ENCODE peak calls at places on chromosomes 12 and 14, in nine cellular contexts. R is transverse colon, S is ovary, N is A549, E is suprapubic skin, L is H1, X is stomach, O is SK-N-SH, G is K562. I is an unnamed sample.
A peak's percentile ranks its signal among the peaks of the same experiment; 100 is the strongest.

GRCh38 chr12:82055391-82055790 is 296.2 kb upstream of the PPFIA2 start:
- DNase-seq in R (no peak), S (no peak), N (no peak), E (no peak), L (no peak), X (no peak), O (no peak), G (no peak), I (no peak)

GRCh38 chr12:49131051-49131972 is at the start of gene TUBA1B:
- DNase-seq in R (peak; percentile 94), S (peak; percentile 91), N (peak; percentile 92), E (peak; percentile 96), L (peak; percentile 51), X (peak; percentile 93), O (peak; percentile 98), G (peak; percentile 96), I (peak; percentile 97)

GRCh38 chr14:103143535-103143934 is 20.3 kb downstream of the TNFAIP2 start:
- DNase-seq in R (no peak), S (no peak), N (peak; percentile 63), E (no peak), L (no peak), X (no peak), O (no peak), G (no peak), I (no peak)

GRCh38 chr14:56300495-56300894 is 182.3 kb downstream of the PELI2 start:
- DNase-seq in R (no peak), S (no peak), N (no peak), E (no peak), L (no peak), X (no peak), O (no peak), G (no peak), I (no peak)

GRCh38 chr14:91333640-91334039 is 84.0 kb downstream of the CCDC88C start:
- DNase-seq in R (no peak), S (no peak), N (no peak), E (no peak), L (no peak), X (no peak), O (no peak), G (no peak), I (no peak)

GRCh38 chr12:108862588-108862959 is 5.2 kb upstream of the SSH1 start:
- DNase-seq in R (no peak), S (no peak), N (no peak), E (no peak), L (no peak), X (no peak), O (no peak), G (no peak), I (no peak)

GRCh38 chr12:6432991-6433390 is 11.8 kb upstream of the CD27 start:
- DNase-seq in R (no peak), S (no peak), N (no peak), E (no peak), L (no peak), X (no peak), O (no peak), G (no peak), I (no peak)

GRCh38 chr14:67429651-67430205 is 17.8 kb upstream of the PLEK2 start:
- DNase-seq in R (no peak), S (no peak), N (no peak), E (no peak), L (no peak), X (no peak), O (no peak), G (no peak), I (no peak)

GRCh38 chr12:89552376-89552775 is 26.5 kb upstream of the POC1B start:
- DNase-seq in R (no peak), S (no peak), N (no peak), E (no peak), L (no peak), X (no peak), O (no peak), G (no peak), I (no peak)

GRCh38 chr12:117114784-117115183 is 15.6 kb upstream of the TESC start:
- DNase-seq in R (no peak), S (no peak), N (no peak), E (no peak), L (no peak), X (peak; percentile 74), O (no peak), G (no peak), I (no peak)

GRCh38 chr14:65991124-65991523 is 495.0 kb upstream of the CCDC196 start:
- DNase-seq in R (no peak), S (no peak), N (no peak), E (no peak), L (no peak), X (no peak), O (no peak), G (no peak), I (no peak)

GRCh38 chr12:79933043-79933442 is 1.9 kb downstream of the PPP1R12A start:
- DNase-seq in R (no peak), S (no peak), N (no peak), E (no peak), L (no peak), X (no peak), O (no peak), G (no peak), I (no peak)

GRCh38 chr12:2356601-2357125 is 303.9 kb downstream of the CACNA1C start:
- DNase-seq in R (no peak), S (no peak), N (no peak), E (no peak), L (no peak), X (no peak), O (no peak), G (no peak), I (no peak)

GRCh38 chr14:97337267-97337666 is 540.1 kb downstream of the VRK1 start:
- DNase-seq in R (no peak), S (no peak), N (no peak), E (no peak), L (no peak), X (no peak), O (no peak), G (no peak), I (no peak)
- H3K9me3 ChIP-seq in R (no peaks in the 10 kb centered on the region), S (no peaks in the 10 kb centered on the region), N (no peaks in the 10 kb centered on the region), E (no peaks in the 10 kb centered on the region), L (peaks cover 16% of the 10 kb centered on the region), X (peaks cover 6% of the 10 kb centered on the region), O (no peaks in the 10 kb centered on the region), G (no peaks in the 10 kb centered on the region), I (no peaks in the 10 kb centered on the region)

GRCh38 chr12:14836336-14837210 is 6.8 kb downstream of the ART4 start:
- DNase-seq in R (no peak), S (no peak), N (peak; percentile 86), E (no peak), L (no peak), X (no peak), O (no peak), G (no peak), I (no peak)
- TF ChIP-seq EP300 in R (no peak), S (no peak), N (peak; percentile 73), E (no peak), L (no peak), X (no peak), O (peak; percentile 91), G (peak; percentile 17), I (no peak)

GRCh38 chr14:100374891-100375272 is 51.7 kb downstream of the SLC25A47 start:
- DNase-seq in R (no peak), S (no peak), N (no peak), E (no peak), L (no peak), X (no peak), O (no peak), G (no peak), I (no peak)

GRCh38 chr14:100375273-100375962 is 52.3 kb downstream of the SLC25A47 start:
- DNase-seq in R (peak; percentile 68), S (no peak), N (peak; percentile 64), E (peak; percentile 88), L (peak; percentile 49), X (peak; percentile 56), O (peak; percentile 60), G (peak; percentile 57), I (peak; percentile 87)

GRCh38 chr14:100374270-100374669 is 51.1 kb downstream of the SLC25A47 start:
- DNase-seq in R (no peak), S (no peak), N (no peak), E (no peak), L (no peak), X (no peak), O (no peak), G (no peak), I (no peak)

GRCh38 chr14:100375963-100376735 is 53.0 kb downstream of the SLC25A47 start:
- DNase-seq in R (peak; percentile 95), S (peak; percentile 94), N (peak; percentile 96), E (peak; percentile 95), L (peak; percentile 89), X (peak; percentile 95), O (peak; percentile 95), G (peak; percentile 86), I (peak; percentile 97)

GRCh38 chr14:100376751-100377171 is 53.6 kb downstream of the SLC25A47 start:
- DNase-seq in R (no peak), S (no peak), N (peak; percentile 61), E (no peak), L (no peak), X (no peak), O (no peak), G (no peak), I (no peak)
- H3K4me3 ChIP-seq in R (peak overlapping the region; percentile 36), S (peak overlapping the region; percentile 72), N (peak overlapping the region; percentile 94), E (peak overlapping the region; percentile 91), L (peak overlapping the region; percentile 92), X (peak overlapping the region; percentile 67), O (peak overlapping the region; percentile 93), G (peak overlapping the region; percentile 81), I (peak overlapping the region; percentile 67)

GRCh38 chr12:34343345-34343744 is 321.0 kb downstream of the ALG10 start:
- DNase-seq in R (no peak), S (no peak), N (no peak), E (no peak), L (no peak), X (no peak), O (peak; percentile 65), G (no peak), I (no peak)

GRCh38 chr12:34343766-34344165 is 321.5 kb downstream of the ALG10 start:
- DNase-seq in R (no peak), S (no peak), N (no peak), E (no peak), L (no peak), X (no peak), O (no peak), G (no peak), I (no peak)

GRCh38 chr12:34346372-34347034 is 324.2 kb downstream of the ALG10 start:
- DNase-seq in R (no peak), S (no peak), N (no peak), E (no peak), L (no peak), X (no peak), O (no peak), G (peak; percentile 56), I (no peak)

GRCh38 chr12:34345801-34346200 is 323.5 kb downstream of the ALG10 start:
- DNase-seq in R (no peak), S (no peak), N (no peak), E (no peak), L (no peak), X (no peak), O (peak; percentile 65), G (peak; percentile 77), I (no peak)

DNA sequence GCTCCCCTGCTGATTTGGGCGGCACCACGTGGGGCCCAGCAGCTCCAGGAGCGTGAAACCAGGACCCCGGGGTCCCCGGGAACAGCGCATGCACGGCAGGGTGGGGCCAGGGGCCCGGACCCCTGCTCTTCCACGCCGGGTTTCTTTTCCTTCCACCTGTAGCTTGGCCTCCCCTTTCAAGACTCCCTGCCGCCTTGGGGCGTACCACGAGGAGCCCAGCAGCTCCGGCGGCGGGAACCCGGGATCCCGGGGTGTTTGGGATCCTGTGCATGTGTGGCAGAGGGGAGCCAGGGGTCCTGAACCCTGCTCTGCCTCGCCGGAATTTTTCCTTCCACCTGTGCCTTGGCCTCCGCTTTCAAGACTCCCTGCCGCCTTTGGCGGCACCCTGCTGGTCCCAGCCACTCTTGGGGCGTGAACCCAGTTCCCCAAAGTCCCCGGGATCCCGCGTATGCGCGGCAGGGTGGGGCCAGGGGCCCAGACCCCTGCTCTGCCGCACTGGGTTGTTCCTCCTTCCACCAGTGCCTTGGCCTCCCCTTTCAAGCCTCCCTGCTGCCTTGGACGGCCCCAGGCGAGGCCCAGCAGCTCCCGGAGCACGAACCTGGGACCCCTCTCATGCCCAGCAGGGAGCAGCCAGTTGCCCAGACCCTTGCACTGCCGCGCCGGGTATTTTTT is 322.7 kb downstream of the ALG10 start:
- DNase-seq in R (no peak), S (no peak), N (no peak), E (no peak), L (no peak), X (no peak), O (no peak), G (no peak), I (no peak)
- H3K9me3 ChIP-seq in R (peaks cover 49% of the 10 kb centered on the region), S (peaks cover 8% of the 10 kb centered on the region), N (no peaks in the 10 kb centered on the region), E (peaks cover 44% of the 10 kb centered on the region), L (peaks cover 35% of the 10 kb centered on the region), X (peaks cover 98% of the 10 kb centered on the region), O (no peaks in the 10 kb centered on the region), G (no peaks in the 10 kb centered on the region), I (peaks cover 21% of the 10 kb centered on the region)

I was measured in sigmoid colon.